ENCODE peak calls at places on chromosome 21, in eight cellular contexts. One of them, this sample, is unnamed.

GRCh38 chr21:35335951-35336446 is 286.9 kb upstream of the RUNX1 start:
- DNase-seq in fibroblast of pulmonary artery: no peak
- DNase-seq in GM12892: no peak
- DNase-seq in fibroblast of the conjunctiva: no peak
- DNase-seq in neural crest cell: no peak
- DNase-seq in T-helper 1 cell: no peak
- DNase-seq in NCI-H1092: no peak
- DNase-seq in fibroblast of lung: no peak
- DNase-seq in this sample: no peak

GRCh38 chr21:35697321-35697808 is 363.0 kb downstream of the SETD4 start:
- DNase-seq in fibroblast of pulmonary artery: peak; percentile 43
- DNase-seq in GM12892: no peak
- DNase-seq in fibroblast of the conjunctiva: no peak
- DNase-seq in neural crest cell: no peak
- DNase-seq in T-helper 1 cell: no peak
- DNase-seq in NCI-H1092: peak; percentile 93
- DNase-seq in fibroblast of lung: peak; percentile 46
- DNase-seq in this sample: no peak

GRCh38 chr21:44394733-44395132 is 41.3 kb downstream of the TRPM2 start:
- DNase-seq in fibroblast of pulmonary artery: no peak
- DNase-seq in GM12892: no peak
- DNase-seq in fibroblast of the conjunctiva: no peak
- DNase-seq in neural crest cell: no peak
- DNase-seq in T-helper 1 cell: no peak
- DNase-seq in NCI-H1092: no peak
- DNase-seq in fibroblast of lung: no peak
- DNase-seq in this sample: no peak

GRCh38 chr21:33492571-33492970 is 1.1 kb upstream of the DNAJC28 start:
- DNase-seq in fibroblast of pulmonary artery: peak; percentile 89
- DNase-seq in GM12892: no peak
- DNase-seq in fibroblast of the conjunctiva: peak; percentile 43
- DNase-seq in neural crest cell: no peak
- DNase-seq in T-helper 1 cell: no peak
- DNase-seq in NCI-H1092: no peak
- DNase-seq in fibroblast of lung: no peak
- DNase-seq in this sample: no peak

GRCh38 chr21:35226302-35226701 is 177.2 kb upstream of the RUNX1 start:
- DNase-seq in fibroblast of pulmonary artery: no peak
- DNase-seq in GM12892: no peak
- DNase-seq in fibroblast of the conjunctiva: peak; percentile 63
- DNase-seq in neural crest cell: no peak
- DNase-seq in T-helper 1 cell: no peak
- DNase-seq in NCI-H1092: no peak
- DNase-seq in fibroblast of lung: peak; percentile 52
- DNase-seq in this sample: peak; percentile 14

GRCh38 chr21:41166947-41167346 is 1.0 kb upstream of the BACE2 start:
- DNase-seq in fibroblast of pulmonary artery: no peak
- DNase-seq in GM12892: no peak
- DNase-seq in fibroblast of the conjunctiva: no peak
- DNase-seq in neural crest cell: no peak
- DNase-seq in T-helper 1 cell: no peak
- DNase-seq in NCI-H1092: no peak
- DNase-seq in fibroblast of lung: no peak
- DNase-seq in this sample: no peak

GRCh38 chr21:38768385-38769071 is 37.2 kb upstream of the ETS2 start:
- DNase-seq in fibroblast of pulmonary artery: peak; percentile 89
- DNase-seq in GM12892: no peak
- DNase-seq in fibroblast of the conjunctiva: peak; percentile 93
- DNase-seq in neural crest cell: no peak
- DNase-seq in T-helper 1 cell: no peak
- DNase-seq in NCI-H1092: no peak
- DNase-seq in fibroblast of lung: peak; percentile 96
- DNase-seq in this sample: peak; percentile 60

GRCh38 chr21:36385909-36386642 is 884 bp downstream of the CHAF1B start:
- DNase-seq in fibroblast of pulmonary artery: peak; percentile 14
- DNase-seq in GM12892: no peak
- DNase-seq in fibroblast of the conjunctiva: no peak
- DNase-seq in neural crest cell: no peak
- DNase-seq in T-helper 1 cell: no peak
- DNase-seq in NCI-H1092: no peak
- DNase-seq in fibroblast of lung: no peak
- DNase-seq in this sample: no peak

GRCh38 chr21:34553199-34553952 is 41.4 kb upstream of the KCNE1 start:
- DNase-seq in fibroblast of pulmonary artery: peak; percentile 63
- DNase-seq in GM12892: no peak
- DNase-seq in fibroblast of the conjunctiva: no peak
- DNase-seq in neural crest cell: no peak
- DNase-seq in T-helper 1 cell: no peak
- DNase-seq in NCI-H1092: no peak
- DNase-seq in fibroblast of lung: peak; percentile 92
- DNase-seq in this sample: peak; percentile 69

GRCh38 chr21:40453183-40453582 is 393.8 kb downstream of the DSCAM start:
- DNase-seq in fibroblast of pulmonary artery: no peak
- DNase-seq in GM12892: no peak
- DNase-seq in fibroblast of the conjunctiva: no peak
- DNase-seq in neural crest cell: no peak
- DNase-seq in T-helper 1 cell: no peak
- DNase-seq in NCI-H1092: no peak
- DNase-seq in fibroblast of lung: no peak
- DNase-seq in this sample: no peak

GRCh38 chr21:45076245-45076661 is 1.9 kb downstream of the ADARB1 start:
- DNase-seq in fibroblast of pulmonary artery: peak; percentile 13
- DNase-seq in GM12892: no peak
- DNase-seq in fibroblast of the conjunctiva: no peak
- DNase-seq in neural crest cell: no peak
- DNase-seq in T-helper 1 cell: no peak
- DNase-seq in NCI-H1092: no peak
- DNase-seq in fibroblast of lung: no peak
- DNase-seq in this sample: peak; percentile 36

GRCh38 chr21:43269461-43269860 is 100.7 kb downstream of the CRYAA start:
- DNase-seq in fibroblast of pulmonary artery: no peak
- DNase-seq in GM12892: no peak
- DNase-seq in fibroblast of the conjunctiva: no peak
- DNase-seq in neural crest cell: no peak
- DNase-seq in T-helper 1 cell: no peak
- DNase-seq in NCI-H1092: no peak
- DNase-seq in fibroblast of lung: no peak
- DNase-seq in this sample: no peak

GRCh38 chr21:42522271-42522670 is 8.6 kb downstream of the SLC37A1 start:
- DNase-seq in fibroblast of pulmonary artery: no peak
- DNase-seq in GM12892: no peak
- DNase-seq in fibroblast of the conjunctiva: no peak
- DNase-seq in neural crest cell: no peak
- DNase-seq in T-helper 1 cell: no peak
- DNase-seq in NCI-H1092: no peak
- DNase-seq in fibroblast of lung: no peak
- DNase-seq in this sample: no peak

GRCh38 chr21:25895565-25896205 is 160.9 kb downstream of the GABPA start:
- DNase-seq in fibroblast of pulmonary artery: peak; percentile 54
- DNase-seq in GM12892: no peak
- DNase-seq in fibroblast of the conjunctiva: peak; percentile 17
- DNase-seq in neural crest cell: no peak
- DNase-seq in T-helper 1 cell: no peak
- DNase-seq in NCI-H1092: no peak
- DNase-seq in fibroblast of lung: peak; percentile 39
- DNase-seq in this sample: peak; percentile 21

GRCh38 chr21:45055861-45056260 is 18.5 kb upstream of the ADARB1 start:
- DNase-seq in fibroblast of pulmonary artery: no peak
- DNase-seq in GM12892: no peak
- DNase-seq in fibroblast of the conjunctiva: no peak
- DNase-seq in neural crest cell: no peak
- DNase-seq in T-helper 1 cell: no peak
- DNase-seq in NCI-H1092: no peak
- DNase-seq in fibroblast of lung: peak; percentile 41
- DNase-seq in this sample: no peak

GRCh38 chr21:36113647-36114428 is 21.0 kb upstream of the CBR3 start:
- DNase-seq in fibroblast of pulmonary artery: no peak
- DNase-seq in GM12892: no peak
- DNase-seq in fibroblast of the conjunctiva: no peak
- DNase-seq in neural crest cell: no peak
- DNase-seq in T-helper 1 cell: peak; percentile 42
- DNase-seq in NCI-H1092: peak; percentile 31
- DNase-seq in fibroblast of lung: no peak
- DNase-seq in this sample: no peak

GRCh38 chr21:35163381-35163780 is 114.3 kb upstream of the RUNX1 start:
- DNase-seq in fibroblast of pulmonary artery: no peak
- DNase-seq in GM12892: no peak
- DNase-seq in fibroblast of the conjunctiva: no peak
- DNase-seq in neural crest cell: no peak
- DNase-seq in T-helper 1 cell: no peak
- DNase-seq in NCI-H1092: no peak
- DNase-seq in fibroblast of lung: peak; percentile 79
- DNase-seq in this sample: no peak

GRCh38 chr21:36691539-36692124 is 7.3 kb upstream of the SIM2 start:
- DNase-seq in fibroblast of pulmonary artery: no peak
- DNase-seq in GM12892: no peak
- DNase-seq in fibroblast of the conjunctiva: no peak
- DNase-seq in neural crest cell: no peak
- DNase-seq in T-helper 1 cell: no peak
- DNase-seq in NCI-H1092: no peak
- DNase-seq in fibroblast of lung: no peak
- DNase-seq in this sample: peak; percentile 35

GRCh38 chr21:45975017-45975595 is 6.5 kb upstream of the COL6A1 start:
- DNase-seq in fibroblast of pulmonary artery: peak; percentile 50
- DNase-seq in GM12892: no peak
- DNase-seq in fibroblast of the conjunctiva: no peak
- DNase-seq in neural crest cell: peak; percentile 39
- DNase-seq in T-helper 1 cell: no peak
- DNase-seq in NCI-H1092: no peak
- DNase-seq in fibroblast of lung: peak; percentile 63
- DNase-seq in this sample: peak; percentile 64

GRCh38 chr21:26096972-26097371 is 73.6 kb downstream of the APP start:
- DNase-seq in fibroblast of pulmonary artery: no peak
- DNase-seq in GM12892: no peak
- DNase-seq in fibroblast of the conjunctiva: no peak
- DNase-seq in neural crest cell: no peak
- DNase-seq in T-helper 1 cell: no peak
- DNase-seq in NCI-H1092: no peak
- DNase-seq in fibroblast of lung: no peak
- DNase-seq in this sample: no peak

GRCh38 chr21:17947546-17947945 is 128.4 kb upstream of the C21orf91 start:
- DNase-seq in fibroblast of pulmonary artery: no peak
- DNase-seq in GM12892: no peak
- DNase-seq in fibroblast of the conjunctiva: no peak
- DNase-seq in neural crest cell: no peak
- DNase-seq in T-helper 1 cell: no peak
- DNase-seq in NCI-H1092: no peak
- DNase-seq in fibroblast of lung: no peak
- DNase-seq in this sample: no peak

GRCh38 chr21:44497641-44498243 is 42.3 kb downstream of the KRTAP10-1 start:
- DNase-seq in fibroblast of pulmonary artery: peak; percentile 18
- DNase-seq in GM12892: no peak
- DNase-seq in fibroblast of the conjunctiva: no peak
- DNase-seq in neural crest cell: no peak
- DNase-seq in T-helper 1 cell: no peak
- DNase-seq in NCI-H1092: peak; percentile 54
- DNase-seq in fibroblast of lung: no peak
- DNase-seq in this sample: no peak

GRCh38 chr21:16159213-16159970 is 429.6 kb downstream of the USP25 start:
- DNase-seq in fibroblast of pulmonary artery: no peak
- DNase-seq in GM12892: no peak
- DNase-seq in fibroblast of the conjunctiva: no peak
- DNase-seq in neural crest cell: no peak
- DNase-seq in T-helper 1 cell: no peak
- DNase-seq in NCI-H1092: no peak
- DNase-seq in fibroblast of lung: peak; percentile 69
- DNase-seq in this sample: no peak

GRCh38 chr21:22597660-22598255 is 1599.5 kb downstream of the NCAM2 start:
- DNase-seq in fibroblast of pulmonary artery: no peak
- DNase-seq in GM12892: no peak
- DNase-seq in fibroblast of the conjunctiva: no peak
- DNase-seq in neural crest cell: no peak
- DNase-seq in T-helper 1 cell: no peak
- DNase-seq in NCI-H1092: no peak
- DNase-seq in fibroblast of lung: no peak
- DNase-seq in this sample: no peak

GRCh38 chr21:17441370-17441769 is 71.5 kb upstream of the CXADR start:
- DNase-seq in fibroblast of pulmonary artery: peak; percentile 76
- DNase-seq in GM12892: no peak
- DNase-seq in fibroblast of the conjunctiva: peak; percentile 29
- DNase-seq in neural crest cell: no peak
- DNase-seq in T-helper 1 cell: no peak
- DNase-seq in NCI-H1092: peak; percentile 60
- DNase-seq in fibroblast of lung: peak; percentile 19
- DNase-seq in this sample: no peak

GRCh38 chr21:41164981-41165650 is 2.8 kb upstream of the BACE2 start:
- DNase-seq in fibroblast of pulmonary artery: peak; percentile 29
- DNase-seq in GM12892: no peak
- DNase-seq in fibroblast of the conjunctiva: no peak
- DNase-seq in neural crest cell: no peak
- DNase-seq in T-helper 1 cell: no peak
- DNase-seq in NCI-H1092: no peak
- DNase-seq in fibroblast of lung: peak; percentile 79
- DNase-seq in this sample: peak; percentile 52

GRCh38 chr21:44368711-44369446 is 15.5 kb downstream of the TRPM2 start:
- DNase-seq in fibroblast of pulmonary artery: no peak
- DNase-seq in GM12892: no peak
- DNase-seq in fibroblast of the conjunctiva: no peak
- DNase-seq in neural crest cell: no peak
- DNase-seq in T-helper 1 cell: no peak
- DNase-seq in NCI-H1092: peak; percentile 29
- DNase-seq in fibroblast of lung: no peak
- DNase-seq in this sample: no peak

GRCh38 chr21:41953249-41953830 is 478 bp downstream of the C2CD2 start:
- DNase-seq in fibroblast of pulmonary artery: no peak
- DNase-seq in GM12892: no peak
- DNase-seq in fibroblast of the conjunctiva: no peak
- DNase-seq in neural crest cell: no peak
- DNase-seq in T-helper 1 cell: no peak
- DNase-seq in NCI-H1092: no peak
- DNase-seq in fibroblast of lung: no peak
- DNase-seq in this sample: no peak

GRCh38 chr21:31660134-31660565 is 657 bp downstream of the SOD1 start:
- DNase-seq in fibroblast of pulmonary artery: peak; percentile 25
- DNase-seq in GM12892: peak; percentile 37
- DNase-seq in fibroblast of the conjunctiva: no peak
- DNase-seq in neural crest cell: peak; percentile 34
- DNase-seq in T-helper 1 cell: no peak
- DNase-seq in NCI-H1092: peak; percentile 2
- DNase-seq in fibroblast of lung: no peak
- DNase-seq in this sample: no peak

GRCh38 chr21:16644690-16645089 is 868.2 kb upstream of the CXADR start:
- DNase-seq in fibroblast of pulmonary artery: peak; percentile 35
- DNase-seq in GM12892: no peak
- DNase-seq in fibroblast of the conjunctiva: no peak
- DNase-seq in neural crest cell: no peak
- DNase-seq in T-helper 1 cell: no peak
- DNase-seq in NCI-H1092: no peak
- DNase-seq in fibroblast of lung: peak; percentile 44
- DNase-seq in this sample: no peak

GRCh38 chr21:31201548-31201947 is 142.5 kb downstream of the TIAM1 start:
- DNase-seq in fibroblast of pulmonary artery: peak; percentile 83
- DNase-seq in GM12892: no peak
- DNase-seq in fibroblast of the conjunctiva: peak; percentile 65
- DNase-seq in neural crest cell: no peak
- DNase-seq in T-helper 1 cell: no peak
- DNase-seq in NCI-H1092: no peak
- DNase-seq in fibroblast of lung: peak; percentile 74
- DNase-seq in this sample: no peak

GRCh38 chr21:44755227-44755626 is 43.9 kb upstream of the TSPEAR start:
- DNase-seq in fibroblast of pulmonary artery: peak; percentile 86
- DNase-seq in GM12892: no peak
- DNase-seq in fibroblast of the conjunctiva: no peak
- DNase-seq in neural crest cell: no peak
- DNase-seq in T-helper 1 cell: no peak
- DNase-seq in NCI-H1092: no peak
- DNase-seq in fibroblast of lung: no peak
- DNase-seq in this sample: no peak

GRCh38 chr21:25512095-25513086 is 94.9 kb downstream of the MRPL39 start:
- DNase-seq in fibroblast of pulmonary artery: no peak
- DNase-seq in GM12892: no peak
- DNase-seq in fibroblast of the conjunctiva: no peak
- DNase-seq in neural crest cell: no peak
- DNase-seq in T-helper 1 cell: no peak
- DNase-seq in NCI-H1092: no peak
- DNase-seq in fibroblast of lung: no peak
- DNase-seq in this sample: no peak

GRCh38 chr21:34365794-34366193 is 2.0 kb downstream of the KCNE2 start:
- DNase-seq in fibroblast of pulmonary artery: no peak
- DNase-seq in GM12892: no peak
- DNase-seq in fibroblast of the conjunctiva: no peak
- DNase-seq in neural crest cell: no peak
- DNase-seq in T-helper 1 cell: no peak
- DNase-seq in NCI-H1092: no peak
- DNase-seq in fibroblast of lung: no peak
- DNase-seq in this sample: no peak